ENCODE peak calls at places on chromosome 13, in four cellular contexts. Z, W, A and D are unnamed samples.

GRCh38 chr13:98305670-98306069 is 128.6 kb upstream of the RNF113B start:
- DNase-seq in Z (no peak), A (no peak), W (no peak), D (no peak)

GRCh38 chr13:33249066-33249465 is 36.5 kb downstream of the STARD13 start:
- DNase-seq in W (no peak), A (no peak), Z (no peak), D (no peak)

GRCh38 chr13:28339419-28339818 is 155.5 kb downstream of the FLT1 start:
- DNase-seq in A (no peak), W (no peak), Z (no peak), D (no peak)

GRCh38 chr13:100828226-100828625 is 153.6 kb upstream of the TMTC4 start:
- DNase-seq in A (no peak), W (no peak), Z (no peak), D (no peak)

GRCh38 chr13:24386816-24387708 is 77.7 kb downstream of the C1QTNF9 start:
- DNase-seq in W (no peak), A (no peak), Z (no peak), D (no peak)

GRCh38 chr13:103140001-103140671 is 73.9 kb upstream of the SLC10A2 start:
- DNase-seq in Z (peak), W (no peak), A (no peak), D (no peak)

GRCh38 chr13:89238496-89238895 is 1567.3 kb downstream of the SLITRK5 start:
- DNase-seq in W (no peak), Z (no peak), A (no peak), D (no peak)

GRCh38 chr13:88124142-88124541 is 453.0 kb downstream of the SLITRK5 start:
- DNase-seq in W (no peak), Z (no peak), A (no peak), D (no peak)

GRCh38 chr13:75704194-75704941 is 68.2 kb downstream of the LMO7 start:
- DNase-seq in A (no peak), W (no peak), Z (peak), D (no peak)

GRCh38 chr13:104460553-104460952 is 1394.3 kb upstream of the SLC10A2 start:
- DNase-seq in Z (no peak), W (no peak), A (no peak), D (no peak)

GRCh38 chr13:73970413-73971055 is 163.7 kb downstream of the KLF12 start:
- DNase-seq in W (no peak), A (no peak), Z (no peak), D (no peak)

GRCh38 chr13:33341861-33342452 is 56.4 kb upstream of the STARD13 start:
- DNase-seq in Z (no peak), A (no peak), W (no peak), D (no peak)

GRCh38 chr13:36789061-36789460 is 30.0 kb upstream of the RFXAP start:
- DNase-seq in W (no peak), A (no peak), Z (no peak), D (no peak)

GRCh38 chr13:99031725-99032298 is 53.9 kb upstream of the DOCK9 start:
- DNase-seq in A (no peak), Z (no peak), W (no peak), D (no peak)

GRCh38 chr13:23986619-23987018 is 89.3 kb upstream of the C1QTNF9B start:
- DNase-seq in W (no peak), Z (no peak), A (no peak), D (no peak)

GRCh38 chr13:79417741-79418140 is 11.7 kb upstream of the RBM26 start:
- DNase-seq in A (no peak), W (no peak), Z (no peak), D (no peak)
- H3K27ac ChIP-seq in A (no peak), W (no peak), Z (no peak), D (no peak)

GRCh38 chr13:70253411-70253810 is 145.2 kb upstream of the KLHL1 start:
- DNase-seq in W (no peak), Z (no peak), A (no peak), D (no peak)
- H3K27ac ChIP-seq in W (no peak), Z (no peak), A (no peak), D (no peak)

GRCh38 chr13:111668451-111668850 is 348.0 kb downstream of the TEX29 start:
- DNase-seq in A (no peak), W (no peak), Z (no peak), D (no peak)

GRCh38 chr13:111665691-111666095 is 345.3 kb downstream of the TEX29 start:
- DNase-seq in Z (no peak), W (no peak), A (no peak), D (no peak)

GRCh38 chr13:111664696-111665095 is 344.3 kb downstream of the TEX29 start:
- DNase-seq in Z (no peak), W (no peak), A (no peak), D (no peak)

GRCh38 chr13:111667757-111668156 is 347.3 kb downstream of the TEX29 start:
- DNase-seq in W (no peak), Z (no peak), A (no peak), D (no peak)

GRCh38 chr13:111666377-111666776 is 345.9 kb downstream of the TEX29 start:
- DNase-seq in A (no peak), Z (no peak), W (no peak), D (no peak)
- H3K27ac ChIP-seq in A (no peak), Z (no peak), W (no peak), D (no peak)

DNA sequence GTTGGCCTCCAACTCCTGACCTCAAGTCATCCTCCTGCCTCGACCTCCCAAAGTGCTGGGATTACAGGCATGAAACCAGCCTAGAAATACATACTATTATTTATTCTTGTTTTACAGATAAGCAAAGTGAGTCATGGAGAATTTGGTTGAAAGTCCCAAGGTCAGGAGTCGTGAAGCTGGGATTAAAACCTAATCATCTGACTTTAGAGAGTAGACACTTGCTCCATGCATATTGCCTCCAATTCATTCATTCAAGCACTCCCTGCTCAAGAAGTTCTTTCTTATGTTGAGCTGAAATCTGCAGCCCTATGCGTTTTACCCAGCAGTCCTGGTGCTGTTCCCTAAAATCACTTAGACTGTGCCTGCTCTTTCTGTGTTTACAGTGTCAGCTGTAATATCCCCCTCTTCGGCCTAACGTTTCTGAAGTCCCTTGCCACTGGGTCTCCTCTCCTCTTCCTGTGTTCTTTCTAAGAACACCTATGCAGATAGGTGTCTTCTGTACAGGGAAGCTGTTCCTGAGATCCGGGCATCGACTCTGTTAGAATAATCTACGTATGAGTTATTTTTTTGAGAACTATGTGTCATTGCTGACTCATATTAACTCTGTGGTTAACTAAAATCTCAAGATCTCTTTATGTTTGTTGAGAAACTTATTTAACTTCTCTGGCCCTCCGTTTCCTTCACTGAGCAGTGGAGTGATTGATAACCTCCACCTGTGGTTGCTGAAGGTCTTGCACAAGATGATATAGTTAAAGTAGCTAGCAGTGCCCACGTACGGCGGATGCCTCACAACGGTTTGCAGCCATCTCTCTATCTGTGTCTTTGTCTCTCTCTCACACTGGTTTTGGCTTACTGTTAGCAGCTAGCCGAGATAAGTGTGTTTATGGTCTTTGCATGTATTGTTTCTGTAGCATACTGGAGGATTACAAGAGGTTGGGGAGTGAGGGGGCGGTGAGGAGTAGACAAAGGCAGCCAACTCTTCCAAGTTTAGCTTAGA is 4.6 kb downstream of the ALOX5AP start:
- DNase-seq in A (no peak), W (no peak), Z (peak), D (peak)
- H3K27ac ChIP-seq in A (no peak), W (no peak), Z (peak), D (peak)

DNA sequence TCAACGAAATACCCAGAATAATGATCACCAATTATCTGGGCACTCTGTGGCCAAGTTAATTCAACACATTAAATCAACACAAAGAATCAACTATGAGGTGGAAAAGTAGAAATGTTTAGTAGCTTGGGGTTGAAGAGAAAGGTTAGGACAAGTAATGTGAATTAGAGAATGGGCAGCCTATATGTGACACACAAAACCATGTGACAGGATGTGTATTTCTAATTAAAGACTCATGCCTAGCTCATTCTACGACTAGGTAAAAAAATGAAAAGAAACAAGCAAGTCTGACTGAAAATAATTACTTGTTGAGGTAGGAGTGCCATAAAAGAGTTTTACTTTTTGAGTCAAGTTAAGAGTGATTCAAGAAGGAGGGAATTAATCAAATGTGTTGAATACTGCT is 2646.0 kb upstream of the PCDH20 start:
- DNase-seq in Z (no peak), A (no peak), W (no peak), D (no peak)
- H3K27ac ChIP-seq in Z (no peak), A (no peak), W (no peak), D (no peak)

DNA sequence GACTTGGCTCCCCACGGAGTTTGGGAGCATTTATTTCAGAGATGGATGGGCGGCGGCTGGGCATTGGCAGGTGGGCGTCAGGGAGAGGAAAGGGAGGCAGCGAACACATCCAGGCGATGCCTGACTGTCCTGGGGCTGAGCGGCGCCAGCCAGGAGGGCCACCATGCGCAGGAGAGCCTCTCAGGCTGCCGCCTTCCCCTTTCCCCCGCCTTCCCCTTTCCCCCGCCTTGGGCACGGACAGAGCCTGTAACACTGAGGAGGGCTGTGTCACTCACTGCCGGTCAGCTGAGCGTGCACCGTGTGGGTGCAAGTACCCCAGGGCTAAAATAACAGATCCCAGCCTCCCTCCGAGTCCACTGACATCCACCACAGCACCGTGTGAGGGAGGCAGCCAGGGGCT is 11.4 kb downstream of the MCF2L start:
- DNase-seq in W (no peak), A (no peak), Z (no peak), D (no peak)
- H3K27ac ChIP-seq in W (peak), A (no peak), Z (no peak), D (peak)

GRCh38 chr13:90594694-90595093 is 752.8 kb upstream of the MIR17HG start:
- DNase-seq in A (no peak), W (no peak), Z (peak), D (no peak)

GRCh38 chr13:90591927-90592268 is 755.6 kb upstream of the MIR17HG start:
- DNase-seq in Z (no peak), A (no peak), W (no peak), D (no peak)

GRCh38 chr13:90592943-90593342 is 754.5 kb upstream of the MIR17HG start:
- DNase-seq in Z (no peak), A (no peak), W (no peak), D (no peak)

DNA sequence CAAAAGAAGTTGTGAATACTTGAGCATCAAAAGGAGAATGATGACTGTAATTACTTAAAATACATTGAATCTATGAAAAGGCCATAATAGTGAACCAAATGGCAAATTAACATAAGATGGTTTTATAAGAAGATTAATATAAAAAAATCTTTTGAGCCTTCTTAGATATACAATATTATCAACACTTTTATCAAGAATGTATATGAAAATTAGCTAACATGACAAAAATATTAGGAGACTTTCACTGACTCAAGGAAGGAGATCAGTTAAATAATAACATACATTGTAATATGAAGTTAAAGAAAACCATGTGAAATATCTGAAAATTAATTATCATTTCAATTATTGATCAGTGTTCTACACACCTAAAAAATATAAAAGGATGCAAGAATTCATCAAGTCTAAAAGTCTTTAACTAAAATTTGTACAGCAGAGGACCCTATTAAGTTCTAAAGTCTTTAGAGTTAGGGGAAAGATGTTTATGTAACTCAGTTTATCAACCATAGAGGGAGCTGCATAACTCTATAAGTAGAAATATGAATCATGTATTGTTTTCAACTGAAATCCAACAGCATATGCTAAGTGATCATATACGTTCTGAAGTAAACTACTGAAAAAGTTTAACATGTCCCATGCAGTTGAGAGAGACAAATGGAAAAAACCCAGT is 756.1 kb upstream of the MIR17HG start:
- DNase-seq in W (no peak), A (no peak), Z (no peak), D (no peak)
- H3K27ac ChIP-seq in W (no peak), A (no peak), Z (no peak), D (no peak)

GRCh38 chr13:19088416-19088815 is 93.2 kb downstream of the TUBA3C start:
- DNase-seq in W (no peak), Z (no peak), A (no peak), D (no peak)

GRCh38 chr13:19085876-19086275 is 95.7 kb downstream of the TUBA3C start:
- DNase-seq in A (no peak), Z (no peak), W (no peak), D (no peak)

GRCh38 chr13:19090495-19090894 is 91.1 kb downstream of the TUBA3C start:
- DNase-seq in Z (no peak), W (no peak), A (no peak), D (no peak)

GRCh38 chr13:19085258-19085657 is 96.4 kb downstream of the TUBA3C start:
- DNase-seq in W (no peak), Z (no peak), A (no peak), D (no peak)

GRCh38 chr13:19089315-19089714 is 92.3 kb downstream of the TUBA3C start:
- DNase-seq in A (no peak), Z (peak), W (no peak), D (no peak)
- H3K27ac ChIP-seq in A (no peak), Z (no peak), W (no peak), D (no peak)

GRCh38 chr13:94313321-94313720 is 166.2 kb downstream of the DCT start:
- DNase-seq in W (no peak), A (no peak), Z (no peak), D (no peak)
- H3K27ac ChIP-seq in W (no peak), A (no peak), Z (no peak), D (no peak)

GRCh38 chr13:69477451-69477850 is 630.2 kb upstream of the ATXN8OS start:
- DNase-seq in W (no peak), A (no peak), Z (no peak), D (no peak)
- H3K27ac ChIP-seq in W (no peak), A (no peak), Z (no peak), D (no peak)